ENCODE peak calls at places on chromosomes 2 and 18, in six cellular contexts. A, R, T, I, D and Q are unnamed samples.

GRCh38 chr2:217832987-217833386 is 169.8 kb downstream of the TNS1 start:
- DNase-seq in A (no peak), R (no peak), T (no peak), I (no peak), D (no peak), Q (no peak)

GRCh38 chr2:117936871-117937428 is 76.9 kb downstream of the CCDC93 start:
- DNase-seq in A (no peak), R (no peak), T (no peak), I (no peak), D (no peak), Q (no peak)

GRCh38 chr2:54392925-54393324 is 63.2 kb upstream of the SPTBN1 start:
- DNase-seq in A (no peak), R (no peak), T (no peak), I (no peak), D (no peak), Q (no peak)

GRCh38 chr2:191701696-191702095 is 23.8 kb downstream of the NABP1 start:
- DNase-seq in A (no peak), R (no peak), T (no peak), I (no peak), D (no peak), Q (no peak)

GRCh38 chr18:1708006-1708405 is 803.3 kb downstream of the ADCYAP1 start:
- DNase-seq in A (no peak), R (no peak), T (no peak), I (no peak), D (no peak), Q (no peak)

GRCh38 chr2:28593356-28593755 is 97.5 kb downstream of the PLB1 start:
- DNase-seq in A (no peak), R (no peak), T (no peak), I (no peak), D (no peak), Q (no peak)

GRCh38 chr2:121626777-121627524 is 22.3 kb downstream of the CLASP1 start:
- DNase-seq in A (no peak), R (no peak), T (peak; percentile 49), I (no peak), D (no peak), Q (peak; percentile 56)

GRCh38 chr2:75424936-75425619 is 135.7 kb downstream of the EVA1A start:
- DNase-seq in A (no peak), R (peak; percentile 71), T (no peak), I (no peak), D (no peak), Q (peak; percentile 18)

GRCh38 chr2:171187177-171187576 is 26.5 kb upstream of the TLK1 start:
- DNase-seq in A (no peak), R (no peak), T (no peak), I (no peak), D (no peak), Q (no peak)

GRCh38 chr2:108383146-108383830 is 5.5 kb downstream of the SULT1C4 start:
- DNase-seq in A (peak; percentile 9), R (no peak), T (peak; percentile 22), I (no peak), D (peak; percentile 65), Q (no peak)

GRCh38 chr2:172357442-172357841 is 69.9 kb upstream of the ITGA6 start:
- DNase-seq in A (no peak), R (no peak), T (no peak), I (no peak), D (no peak), Q (no peak)

GRCh38 chr2:220660277-220661155 is 911.6 kb downstream of the EPHA4 start:
- DNase-seq in A (no peak), R (no peak), T (no peak), I (no peak), D (peak; percentile 62), Q (no peak)

GRCh38 chr2:20592106-20593071 is 58.5 kb downstream of the HS1BP3 start:
- DNase-seq in A (no peak), R (peak; percentile 67), T (no peak), I (no peak), D (peak; percentile 21), Q (no peak)

GRCh38 chr18:48818329-48819254 is 132.2 kb downstream of the SMAD7 start:
- DNase-seq in A (no peak), R (peak; percentile 17), T (no peak), I (no peak), D (no peak), Q (no peak)

GRCh38 chr2:30356061-30356460 is 91.0 kb upstream of the LCLAT1 start:
- DNase-seq in A (no peak), R (no peak), T (peak; percentile 40), I (no peak), D (peak; percentile 2), Q (no peak)

GRCh38 chr18:67590571-67591141 is 74.1 kb upstream of the DSEL start:
- DNase-seq in A (no peak), R (no peak), T (peak; percentile 8), I (no peak), D (no peak), Q (peak; percentile 52)

GRCh38 chr2:81283081-81283480 is 978.5 kb upstream of the LRRTM1 start:
- DNase-seq in A (no peak), R (no peak), T (peak; percentile 53), I (no peak), D (no peak), Q (no peak)

GRCh38 chr2:102235042-102235473 is 48.2 kb downstream of the IL1RL2 start:
- DNase-seq in A (no peak), R (no peak), T (no peak), I (no peak), D (peak; percentile 32), Q (peak; percentile 19)

GRCh38 chr2:232525796-232526195 is at the start of gene CHRND:
- DNase-seq in A (no peak), R (no peak), T (no peak), I (no peak), D (no peak), Q (no peak)

GRCh38 chr2:17805166-17805565 is 11.1 kb upstream of the MSGN1 start:
- DNase-seq in A (no peak), R (no peak), T (no peak), I (no peak), D (no peak), Q (no peak)

GRCh38 chr2:17805717-17806354 is 10.4 kb upstream of the MSGN1 start:
- DNase-seq in A (no peak), R (no peak), T (no peak), I (no peak), D (no peak), Q (no peak)

GRCh38 chr2:17804358-17804757 is 11.9 kb upstream of the MSGN1 start:
- DNase-seq in A (no peak), R (no peak), T (no peak), I (no peak), D (no peak), Q (no peak)

GRCh38 chr2:17800693-17801458 is 15.4 kb upstream of the MSGN1 start:
- DNase-seq in A (no peak), R (no peak), T (no peak), I (no peak), D (no peak), Q (no peak)

GRCh38 chr2:17803492-17803891 is 12.8 kb upstream of the MSGN1 start:
- DNase-seq in A (no peak), R (no peak), T (no peak), I (no peak), D (no peak), Q (no peak)
- H3K14ac ChIP-seq in A (no peak overlapping the region), R (no peak overlapping the region), T (no peak overlapping the region), I (no peak overlapping the region), D (no peak overlapping the region), Q (no peak overlapping the region)

DNA sequence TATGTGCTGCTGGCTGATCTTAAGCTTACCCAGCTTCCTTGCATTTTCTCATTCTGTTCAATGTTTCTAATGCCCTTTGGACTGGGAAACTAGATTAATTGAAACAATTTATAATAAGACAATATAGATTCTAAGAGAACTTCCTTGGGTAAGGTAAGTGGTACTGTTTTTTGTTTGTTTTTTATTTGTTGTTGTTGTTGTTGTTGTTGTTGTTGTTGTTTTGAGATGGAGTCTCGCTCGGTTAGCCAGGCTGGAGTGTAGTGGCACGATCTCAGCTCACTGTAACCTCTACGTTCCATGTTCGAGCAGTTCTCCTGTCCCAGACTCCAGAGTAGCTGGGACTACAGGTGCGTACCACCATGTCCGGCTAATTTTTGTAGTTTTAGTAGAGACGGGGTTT is 49.1 kb downstream of the CAB39 start:
- DNase-seq in A (no peak), R (no peak), T (no peak), I (no peak), D (no peak), Q (no peak)
- H3K4me1 ChIP-seq in A (no peaks in the 10 kb centered on the region), R (peaks cover 8% of the 10 kb centered on the region), T (peaks cover 15% of the 10 kb centered on the region), I (no peaks in the 10 kb centered on the region), D (peaks cover 8% of the 10 kb centered on the region), Q (peaks cover 20% of the 10 kb centered on the region)

GRCh38 chr2:119692954-119693353 is 14.0 kb downstream of the TMEM177 start:
- DNase-seq in A (no peak), R (no peak), T (no peak), I (no peak), D (no peak), Q (no peak)

GRCh38 chr2:119692310-119692709 is 13.3 kb downstream of the TMEM177 start:
- DNase-seq in A (no peak), R (no peak), T (no peak), I (no peak), D (no peak), Q (no peak)

GRCh38 chr2:119691189-119691588 is 12.2 kb downstream of the TMEM177 start:
- DNase-seq in A (no peak), R (no peak), T (no peak), I (no peak), D (no peak), Q (no peak)

GRCh38 chr2:119693567-119693966 is 14.6 kb downstream of the TMEM177 start:
- DNase-seq in A (no peak), R (no peak), T (no peak), I (no peak), D (no peak), Q (no peak)

DNA sequence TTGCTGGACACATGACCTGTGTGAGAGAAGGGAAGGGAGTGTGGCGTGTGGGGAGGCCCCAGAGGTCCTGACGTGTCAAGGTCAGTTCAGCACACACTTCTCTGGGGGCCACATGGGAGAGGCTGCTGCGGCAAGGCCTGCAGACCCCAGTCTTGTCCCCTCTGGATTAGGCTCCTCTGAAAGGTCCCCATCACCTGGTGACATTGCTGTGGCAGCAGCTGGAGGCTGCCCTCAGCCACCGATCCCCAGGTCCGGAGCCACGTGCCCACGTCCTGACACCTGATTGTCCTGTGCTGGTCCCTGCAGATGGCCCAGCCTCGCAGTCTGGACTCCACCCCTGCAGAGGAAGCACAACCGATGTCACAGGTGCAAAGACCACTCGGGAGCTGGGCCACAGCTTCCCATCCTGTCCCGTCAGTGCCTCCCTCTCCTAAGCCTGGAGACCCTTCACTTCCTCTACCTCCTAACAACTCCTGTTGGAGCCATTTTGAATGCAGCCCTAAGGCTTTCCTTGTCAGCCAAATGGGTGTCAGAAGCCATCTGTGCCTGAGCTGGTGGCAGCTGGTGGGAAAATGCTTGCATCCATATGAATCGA is 12.7 kb downstream of the TMEM177 start:
- DNase-seq in A (no peak), R (no peak), T (no peak), I (no peak), D (no peak), Q (no peak)
- H3K14ac ChIP-seq in A (no peak overlapping the region), R (no peak overlapping the region), T (peak overlapping the region; percentile 69), I (no peak overlapping the region), D (no peak overlapping the region), Q (no peak overlapping the region)

DNA sequence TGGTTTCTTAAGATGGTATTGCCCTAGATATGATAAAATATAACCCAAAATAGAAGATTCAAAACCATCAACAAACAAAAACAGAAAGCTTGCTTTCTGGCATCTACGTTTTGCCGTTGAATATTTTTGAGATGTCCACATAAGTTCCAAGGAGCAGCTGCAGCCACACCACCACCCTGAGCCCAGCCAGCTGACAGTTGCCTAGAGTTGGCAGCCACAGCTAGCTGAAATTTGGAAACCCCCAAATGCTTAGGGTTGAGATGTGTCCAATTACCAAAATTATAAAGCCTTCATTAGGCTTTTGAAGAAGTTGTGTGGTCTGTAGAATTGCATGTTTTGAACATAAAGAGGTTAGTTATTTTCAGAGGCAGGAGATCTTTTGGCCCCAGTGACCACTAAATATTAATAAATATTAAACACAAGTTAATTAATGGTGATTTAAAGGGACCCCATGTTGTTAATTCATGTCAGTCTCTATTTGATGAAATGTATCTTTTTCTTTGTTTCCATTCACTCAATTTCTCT is 118.1 kb upstream of the DTNA start:
- DNase-seq in A (no peak), R (no peak), T (no peak), I (no peak), D (no peak), Q (no peak)
- H3K4me1 ChIP-seq in A (peaks cover 7% of the 10 kb centered on the region), R (peaks cover 2% of the 10 kb centered on the region), T (no peaks in the 10 kb centered on the region), I (peaks cover 2% of the 10 kb centered on the region), D (no peaks in the 10 kb centered on the region), Q (no peaks in the 10 kb centered on the region)